ENCODE peak calls at places on chromosomes 5 and 9, in five cellular contexts. G is IMR-90, P is heart right ventricle, K is RWPE2, S is A673. X is an unnamed sample. For H3K4me1, the result is how much of the 10 kb centered on the place peaks cover.

GRCh38 chr9:85715587-85715986 is 26.2 kb downstream of the AGTPBP1 start:
- DNase-seq in G (no peak), P (no peak), S (no peak), K (no peak), X (no peak)

GRCh38 chr5:160252916-160253315 is 23.6 kb downstream of the FABP6 start:
- DNase-seq in K (no peak), S (no peak), P (no peak), G (no peak), X (no peak)

GRCh38 chr9:99680191-99680590 is 141.5 kb upstream of the NR4A3 start:
- DNase-seq in S (no peak), P (no peak), G (peak), K (no peak), X (no peak)

GRCh38 chr9:136552117-136552685 is 6.4 kb upstream of the NOTCH1 start:
- DNase-seq in P (no peak), K (no peak), G (peak), S (no peak), X (no peak)

GRCh38 chr5:1727571-1727970 is 72.1 kb downstream of the MRPL36 start:
- DNase-seq in P (no peak), K (peak), G (no peak), S (no peak), X (no peak)

GRCh38 chr5:76733049-76733417 is 17.1 kb downstream of the F2R start:
- DNase-seq in P (no peak), S (no peak), K (no peak), G (no peak), X (no peak)

GRCh38 chr5:5145651-5146529 is 5.8 kb downstream of the ADAMTS16 start:
- DNase-seq in K (peak), G (peak), P (no peak), S (no peak), X (peak)

GRCh38 chr9:4923580-4924544 is 61.2 kb upstream of the JAK2 start:
- DNase-seq in P (no peak), S (peak), G (peak), K (no peak), X (no peak)

GRCh38 chr9:95874303-95874988 is 1.0 kb upstream of the ERCC6L2 start:
- DNase-seq in S (peak), G (peak), P (no peak), K (no peak), X (peak)

GRCh38 chr9:75876999-75877647 is 13.3 kb upstream of the PCSK5 start:
- DNase-seq in K (no peak), G (no peak), P (no peak), S (no peak), X (no peak)

GRCh38 chr5:159209438-159210305 is at the start of gene RNF145:
- DNase-seq in G (peak), K (peak), P (peak), S (peak), X (peak)

GRCh38 chr5:145500712-145501111 is 334.4 kb downstream of the PRELID2 start:
- DNase-seq in K (no peak), G (no peak), S (no peak), P (no peak), X (no peak)

GRCh38 chr9:20611751-20612287 is 10.5 kb downstream of the MLLT3 start:
- DNase-seq in S (peak), P (no peak), G (peak), K (no peak), X (no peak)

GRCh38 chr5:101678494-101679193 is 617.4 kb downstream of the SLCO4C1 start:
- DNase-seq in S (peak), G (peak), P (peak), K (no peak), X (peak)

GRCh38 chr5:1793301-1793740 is 6.3 kb downstream of the MRPL36 start:
- DNase-seq in K (no peak), S (no peak), G (peak), P (no peak), X (peak)

GRCh38 chr9:112913326-112913725 is 22.6 kb upstream of the SLC46A2 start:
- DNase-seq in K (no peak), P (no peak), G (no peak), S (no peak), X (no peak)

GRCh38 chr5:16568875-16569580 is 47.8 kb downstream of the RETREG1 start:
- DNase-seq in G (no peak), S (peak), K (peak), P (peak), X (peak)

GRCh38 chr9:28539432-28539831 is 966.2 kb upstream of the C9orf72 start:
- DNase-seq in P (no peak), G (no peak), K (no peak), S (no peak), X (no peak)

GRCh38 chr9:135410831-135411473 is 68.6 kb upstream of the PPP1R26 start:
- DNase-seq in S (no peak), P (no peak), K (peak), G (no peak), X (no peak)

GRCh38 chr5:180645609-180646204 is 3.7 kb downstream of the FLT4 start:
- DNase-seq in P (no peak), S (no peak), G (no peak), K (no peak), X (no peak)

GRCh38 chr9:81829201-81829882 is 98.9 kb upstream of the SPATA31D4 start:
- DNase-seq in S (no peak), G (peak), P (no peak), K (no peak), X (peak)

DNA sequence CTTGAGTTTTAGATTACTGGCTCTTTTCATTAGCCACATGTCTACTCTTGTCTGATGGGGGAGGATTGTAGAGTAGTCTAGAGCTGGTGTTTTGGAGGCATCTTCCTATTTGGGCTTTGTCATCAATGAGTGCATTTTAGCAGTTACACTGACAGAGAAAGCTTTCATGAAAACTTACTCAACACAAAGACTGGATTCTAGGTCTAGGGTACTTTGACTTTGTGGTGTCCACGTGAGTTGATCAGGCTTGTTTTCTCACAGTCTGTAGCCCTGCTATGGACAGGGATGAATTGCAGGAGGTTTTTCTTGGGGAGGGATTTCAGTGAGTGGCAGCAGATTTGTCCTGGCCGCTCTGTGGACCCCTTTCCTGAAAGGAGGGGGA is 6.5 kb downstream of the TRIO start:
- DNase-seq in S (no peak), K (no peak), G (no peak), P (no peak), X (no peak)
- H3K4me1 ChIP-seq in S (under half), K (half or more), G (under half), P (half or more), X (under half)

DNA sequence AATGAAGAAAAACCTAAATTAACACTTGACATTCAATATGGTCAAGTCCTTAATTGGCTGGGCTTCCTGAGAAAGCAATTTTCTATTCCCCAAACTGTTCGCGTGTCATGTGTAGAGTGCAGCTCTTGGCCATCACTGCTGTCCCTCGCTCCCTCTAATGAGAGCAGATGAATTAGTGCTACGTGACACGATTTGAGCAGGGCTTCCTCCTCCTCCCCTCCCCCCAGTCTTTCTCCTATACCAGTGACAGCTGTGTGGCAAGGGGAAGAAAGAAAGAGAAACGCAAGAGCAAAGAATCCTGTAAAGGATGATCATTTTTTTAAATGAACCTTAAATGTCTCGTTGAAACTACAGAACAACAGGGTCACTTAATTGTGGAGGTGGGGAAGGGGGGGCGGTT is 159.6 kb downstream of the BNC2 start:
- DNase-seq in P (no peak), K (no peak), S (no peak), G (no peak), X (no peak)
- H3K4me3 ChIP-seq in P (no peak), K (no peak), S (no peak), G (no peak), X (no peak)

GRCh38 chr5:171478946-171479775 is 59.7 kb downstream of the FGF18 start:
- DNase-seq in G (no peak), K (no peak), S (no peak), P (no peak), X (no peak)

GRCh38 chr5:171475551-171476035 is 56.1 kb downstream of the FGF18 start:
- DNase-seq in S (no peak), K (no peak), G (no peak), P (no peak), X (no peak)

GRCh38 chr5:171477666-171478065 is 58.2 kb downstream of the FGF18 start:
- DNase-seq in G (no peak), S (no peak), K (no peak), P (no peak), X (no peak)

GRCh38 chr5:171479776-171480125 is 60.3 kb downstream of the FGF18 start:
- DNase-seq in S (no peak), P (no peak), K (no peak), G (no peak), X (no peak)

GRCh38 chr5:171477101-171477500 is 57.7 kb downstream of the FGF18 start:
- DNase-seq in G (no peak), P (no peak), S (no peak), K (no peak), X (no peak)
- H3K4me1 ChIP-seq in G (under half), P (under half), S (under half), K (under half), X (under half)

DNA sequence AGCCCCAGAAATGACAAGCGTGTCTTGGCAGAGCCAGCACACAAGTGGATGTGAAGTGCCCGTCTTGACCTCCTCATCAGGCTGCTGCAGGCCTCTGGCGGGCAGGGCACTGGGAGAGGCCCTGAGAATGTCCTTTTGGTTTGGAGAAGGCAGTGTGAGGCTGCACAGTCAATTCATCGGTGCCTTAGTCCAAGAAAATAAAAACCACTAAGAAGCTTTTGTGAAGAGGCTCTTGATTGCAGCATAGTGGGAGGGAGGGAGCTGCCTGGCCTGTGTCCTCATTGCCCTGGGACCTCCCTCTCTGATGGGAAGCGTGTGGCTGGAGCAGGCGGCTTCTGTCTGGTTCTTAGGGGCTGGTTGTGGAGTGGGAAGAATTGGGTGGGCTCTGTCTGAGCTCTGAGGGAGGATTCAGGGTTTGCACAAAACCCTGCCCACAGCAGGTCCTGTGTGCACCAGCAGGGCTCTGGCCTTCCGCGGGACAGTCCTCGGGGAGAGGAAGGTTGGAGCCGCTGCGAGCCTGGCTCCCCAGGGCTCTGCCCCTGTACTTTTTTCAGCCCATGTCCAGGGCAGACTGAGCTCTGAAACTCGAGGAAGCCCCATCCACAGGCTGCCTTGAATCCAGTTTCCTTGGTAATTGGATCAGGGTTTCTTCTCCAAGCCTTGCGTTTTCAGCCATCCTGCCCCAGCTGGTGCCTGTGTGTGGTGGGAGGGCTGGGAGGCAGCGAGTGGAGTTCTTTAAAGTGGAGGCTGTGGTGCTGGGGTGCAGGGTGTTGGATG is 1.1 kb downstream of the HRCT1 start:
- DNase-seq in P (peak), G (peak), S (peak), K (no peak), X (peak)
- H3K4me3 ChIP-seq in P (peak), G (no peak), S (no peak), K (no peak), X (peak)

GRCh38 chr5:6482735-6483134 is 34.1 kb downstream of the UBE2QL1 start:
- DNase-seq in G (no peak), S (no peak), P (no peak), K (no peak), X (no peak)
- H3K4me1 ChIP-seq in G (under half), S (under half), P (under half), K (under half), X (under half)

X was measured in SJCRH30.